ENCODE peak calls at places on chromosomes 13 and 19, in six cellular contexts. L is heart right ventricle, T is neural progenitor cell, C is PC-3, S is stomach, N is upper lobe of right lung. I is an unnamed sample. For H3K27me3, the result is how much of the 10 kb centered on the place peaks cover.

GRCh38 chr13:95301135-95301946 is at the start of gene ABCC4:
- DNase-seq in L (peak), T (peak), C (peak), S (peak), N (peak), I (peak)

GRCh38 chr19:47663435-47663910 is 49.7 kb upstream of the EHD2 start:
- DNase-seq in L (no peak), T (no peak), C (peak), S (no peak), N (no peak), I (no peak)

GRCh38 chr19:658916-659839 is 3.8 kb downstream of the RNF126 start:
- DNase-seq in L (peak), T (no peak), C (no peak), S (peak), N (no peak), I (no peak)

GRCh38 chr19:30448386-30449130 is 76.4 kb downstream of the ZNF536 start:
- DNase-seq in L (no peak), T (peak), C (no peak), S (no peak), N (no peak), I (no peak)

GRCh38 chr13:35157143-35157755 is 215.2 kb downstream of the NBEA start:
- DNase-seq in L (no peak), T (peak), C (peak), S (no peak), N (no peak), I (no peak)

GRCh38 chr13:94470126-94470525 is 9.4 kb downstream of the DCT start:
- DNase-seq in L (no peak), T (no peak), C (no peak), S (no peak), N (no peak), I (no peak)

GRCh38 chr13:41658057-41658642 is 200.8 kb downstream of the RGCC start:
- DNase-seq in L (no peak), T (no peak), C (no peak), S (no peak), N (no peak), I (no peak)

GRCh38 chr19:3047307-3048189 is 14.7 kb downstream of the TLE5 start:
- DNase-seq in L (peak), T (peak), C (peak), S (peak), N (peak), I (peak)

GRCh38 chr19:46022431-46023310 is at the start of gene PGLYRP1:
- DNase-seq in L (no peak), T (no peak), C (no peak), S (no peak), N (no peak), I (peak)

GRCh38 chr19:40807147-40808020 is 8.4 kb downstream of the EGLN2 start:
- DNase-seq in L (no peak), T (peak), C (peak), S (no peak), N (peak), I (peak)

GRCh38 chr19:42286349-42287016 is 15.4 kb upstream of the PRR19 start:
- DNase-seq in L (peak), T (no peak), C (no peak), S (peak), N (no peak), I (no peak)

GRCh38 chr19:38557205-38557799 is 60.5 kb downstream of the MAP4K1 start:
- DNase-seq in L (no peak), T (no peak), C (peak), S (peak), N (peak), I (peak)

GRCh38 chr13:73970413-73971055 is 163.7 kb downstream of the KLF12 start:
- DNase-seq in L (no peak), T (no peak), C (no peak), S (no peak), N (no peak), I (no peak)

GRCh38 chr13:62875118-62875640 is 1459.5 kb upstream of the PCDH20 start:
- DNase-seq in L (no peak), T (no peak), C (peak), S (no peak), N (no peak), I (no peak)

GRCh38 chr13:28657784-28658538 is 969 bp upstream of the POMP start:
- DNase-seq in L (no peak), T (peak), C (no peak), S (no peak), N (no peak), I (no peak)

GRCh38 chr13:42221321-42221720 is 50.6 kb upstream of the AKAP11 start:
- DNase-seq in L (no peak), T (no peak), C (no peak), S (no peak), N (no peak), I (no peak)

GRCh38 chr13:75197803-75198202 is 284.2 kb downstream of the TBC1D4 start:
- DNase-seq in L (no peak), T (no peak), C (no peak), S (no peak), N (no peak), I (no peak)

GRCh38 chr13:75196112-75196855 is 285.7 kb downstream of the TBC1D4 start:
- DNase-seq in L (no peak), T (no peak), C (no peak), S (no peak), N (no peak), I (no peak)

GRCh38 chr13:75194717-75195116 is 287.3 kb downstream of the TBC1D4 start:
- DNase-seq in L (no peak), T (no peak), C (no peak), S (no peak), N (no peak), I (no peak)

DNA sequence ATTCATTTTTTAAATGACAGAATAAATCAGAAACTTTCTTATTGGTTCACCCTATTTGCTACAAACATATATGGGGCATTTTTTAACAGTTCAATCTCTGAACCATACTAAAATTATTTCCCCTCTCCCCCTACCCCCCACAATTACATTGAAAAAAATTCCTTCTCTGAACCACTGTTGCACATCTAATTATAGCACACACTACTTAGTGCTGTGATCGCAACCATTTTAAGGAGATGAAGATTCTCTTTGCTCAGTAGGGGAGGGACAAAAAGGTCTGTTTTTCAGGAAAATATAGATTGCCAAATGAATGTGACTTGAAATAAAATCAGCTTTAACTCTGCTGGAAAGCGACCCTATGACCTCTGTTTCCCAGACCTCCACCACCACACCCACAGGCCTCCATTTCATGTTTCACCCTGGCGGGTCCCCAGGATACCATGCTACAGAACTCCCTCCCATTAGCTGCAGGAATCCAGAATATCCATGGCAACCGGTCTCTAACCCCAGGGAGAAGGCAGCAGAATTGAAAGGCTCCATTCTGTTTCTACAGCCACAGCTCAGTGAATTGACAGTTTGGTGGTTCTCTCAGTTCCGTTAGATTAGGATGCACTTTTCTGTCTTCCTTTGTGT is 286.4 kb downstream of the TBC1D4 start:
- DNase-seq in L (no peak), T (peak), C (no peak), S (no peak), N (no peak), I (no peak)
- TF ChIP-seq CTCF in L (no peak), T (no peak), C (no peak), S (no peak), N (no peak), I (no peak)

GRCh38 chr13:110311721-110312668 is 4.9 kb downstream of the COL4A2 start:
- DNase-seq in L (peak), T (no peak), C (no peak), S (no peak), N (no peak), I (peak)
- H3K27me3 ChIP-seq in L (under half), T (under half), C (under half), S (under half), N (under half), I (under half)

GRCh38 chr13:49370390-49370789 is 73.5 kb downstream of the CAB39L start:
- DNase-seq in L (no peak), T (peak), C (no peak), S (no peak), N (no peak), I (no peak)

GRCh38 chr13:49373699-49374098 is 70.2 kb downstream of the CAB39L start:
- DNase-seq in L (no peak), T (no peak), C (no peak), S (no peak), N (no peak), I (no peak)

GRCh38 chr13:49371943-49372636 is 71.8 kb downstream of the CAB39L start:
- DNase-seq in L (no peak), T (no peak), C (peak), S (no peak), N (no peak), I (no peak)

GRCh38 chr13:49376121-49376520 is 67.7 kb downstream of the CAB39L start:
- DNase-seq in L (no peak), T (no peak), C (no peak), S (no peak), N (no peak), I (no peak)

GRCh38 chr13:49374585-49375290 is 69.1 kb downstream of the CAB39L start:
- DNase-seq in L (no peak), T (no peak), C (peak), S (no peak), N (no peak), I (no peak)
- H3K27ac ChIP-seq in L (no peak), T (no peak), C (no peak), S (no peak), N (no peak), I (no peak)

DNA sequence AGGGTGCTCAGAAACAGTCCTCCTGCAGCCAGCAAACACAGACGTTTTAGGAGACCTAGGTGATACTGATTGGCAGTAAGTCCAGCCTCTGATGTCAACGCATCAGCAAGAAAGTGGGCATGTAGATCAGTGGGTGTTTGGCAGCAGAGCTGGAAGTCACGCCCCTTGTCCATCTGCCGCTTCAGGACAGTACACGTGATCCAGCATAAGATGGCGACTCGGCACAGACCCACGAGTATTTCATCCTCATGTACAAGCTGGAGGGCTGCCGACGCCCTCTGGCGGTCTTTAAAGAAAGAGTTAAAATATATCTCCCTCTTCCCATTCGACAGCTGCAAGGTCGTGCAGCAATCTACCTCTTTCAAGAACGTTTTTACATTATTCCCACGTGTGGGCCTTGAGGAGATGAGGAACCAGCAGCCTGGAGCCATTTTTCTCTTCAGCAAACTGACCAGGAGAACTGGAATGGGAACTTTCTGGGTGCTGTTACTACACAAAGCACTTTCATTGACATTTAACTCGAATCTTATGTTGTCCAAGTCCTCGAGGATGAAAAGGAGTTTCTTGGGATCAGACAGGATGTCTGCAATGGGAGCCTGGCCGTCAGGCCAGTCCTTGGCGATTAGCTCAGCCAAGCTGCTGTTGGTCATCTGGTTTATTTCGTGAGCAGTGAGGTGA is 22.3 kb downstream of the NLRP11 start:
- DNase-seq in L (peak), T (peak), C (peak), S (peak), N (peak), I (peak)
- TF ChIP-seq CTCF in L (peak), T (peak), C (peak), S (no peak), N (peak), I (no peak)

GRCh38 chr13:112342841-112343361 is 33.3 kb upstream of the SPACA7 start:
- DNase-seq in L (no peak), T (no peak), C (no peak), S (no peak), N (no peak), I (no peak)

GRCh38 chr13:112345826-112346172 is 30.4 kb upstream of the SPACA7 start:
- DNase-seq in L (no peak), T (no peak), C (no peak), S (no peak), N (peak), I (no peak)

GRCh38 chr13:112341446-112341845 is 34.7 kb upstream of the SPACA7 start:
- DNase-seq in L (no peak), T (no peak), C (no peak), S (no peak), N (no peak), I (no peak)

GRCh38 chr13:112341976-112342735 is 34.0 kb upstream of the SPACA7 start:
- DNase-seq in L (no peak), T (no peak), C (no peak), S (no peak), N (no peak), I (no peak)

DNA sequence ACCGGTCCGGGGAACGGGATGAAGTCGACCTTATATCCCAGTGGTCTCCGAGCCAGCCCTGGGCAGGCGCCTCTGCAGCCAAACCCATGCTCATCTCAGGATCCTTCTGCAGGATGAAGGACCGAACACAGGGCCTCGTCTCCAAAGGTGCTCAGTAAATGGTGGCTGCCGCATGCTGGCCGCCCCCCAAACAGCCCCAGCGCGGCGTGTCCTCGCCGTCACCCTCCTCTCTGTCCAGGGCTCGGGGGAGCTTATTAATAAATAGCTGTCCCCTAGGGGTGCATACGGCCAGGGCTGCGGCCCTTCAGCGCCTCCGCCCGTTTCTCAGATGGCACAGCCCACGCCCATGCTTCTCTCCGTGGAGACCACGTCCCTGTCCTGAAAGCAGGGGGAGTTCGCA is 32.6 kb upstream of the SPACA7 start:
- DNase-seq in L (no peak), T (no peak), C (no peak), S (no peak), N (peak), I (no peak)
- H3K27me3 ChIP-seq in L (half or more), T (under half), C (half or more), S (under half), N (half or more), I (under half)

GRCh38 chr19:16782719-16783118 is 46.5 kb upstream of the SIN3B start:
- DNase-seq in L (no peak), T (no peak), C (no peak), S (no peak), N (no peak), I (no peak)
- H3K27ac ChIP-seq in L (no peak), T (no peak), C (no peak), S (no peak), N (no peak), I (no peak)

DNA sequence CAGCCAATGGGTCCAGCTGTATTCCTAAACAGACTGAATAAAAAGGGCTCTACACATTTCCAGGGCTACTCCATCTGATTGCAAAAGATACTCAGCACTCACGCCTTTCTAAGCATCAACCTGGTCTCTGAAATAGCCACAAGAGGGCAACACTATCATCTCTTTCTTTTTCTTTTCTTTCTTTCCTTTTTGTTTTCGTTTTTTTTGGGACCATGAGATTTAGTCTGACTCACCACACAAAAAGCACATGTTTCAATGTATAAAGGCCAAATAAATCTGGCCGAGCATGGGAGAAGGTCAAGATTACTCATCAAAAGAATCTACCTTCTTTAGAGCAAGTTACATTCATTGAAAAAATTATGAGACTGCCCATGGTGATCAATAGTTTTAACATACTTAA is 805.6 kb upstream of the ARGLU1 start:
- DNase-seq in L (no peak), T (peak), C (peak), S (no peak), N (no peak), I (no peak)
- TF ChIP-seq CTCF in L (peak), T (peak), C (peak), S (peak), N (peak), I (peak)

I was measured in left lung.